ENCODE peak calls at places on chromosomes 16 and 17, in seven cellular contexts. Q is HCT116, H is IMR-90, D is HepG2, K is A549, G is GM12878, L is K562. F is an unnamed sample.

GRCh38 chr16:27179500-27180072 is 23.7 kb upstream of the KDM8 start:
- DNase-seq in Q (peak), H (peak), D (peak), K (peak), G (peak), L (peak), F (peak)

GRCh38 chr16:10040136-10041080 is 141.8 kb downstream of the GRIN2A start:
- DNase-seq in Q (no peak), H (no peak), D (no peak), K (no peak), G (no peak), L (no peak), F (no peak)

GRCh38 chr16:85350973-85351372 is 238.7 kb upstream of the CIBAR2 start:
- DNase-seq in Q (peak), H (peak), D (no peak), K (peak), G (no peak), L (no peak), F (no peak)

GRCh38 chr17:61155590-61156181 is 244.0 kb upstream of the TBX2 start:
- DNase-seq in Q (no peak), H (no peak), D (no peak), K (no peak), G (no peak), L (no peak), F (no peak)

GRCh38 chr16:19757026-19757425 is 39.0 kb downstream of the IQCK start:
- DNase-seq in Q (no peak), H (peak), D (no peak), K (no peak), G (no peak), L (no peak), F (no peak)

GRCh38 chr16:26816266-26816665 is 250.5 kb upstream of the C16orf82 start:
- DNase-seq in Q (no peak), H (no peak), D (peak), K (no peak), G (no peak), L (no peak), F (no peak)

GRCh38 chr17:41787021-41787418 is 509 bp upstream of the JUP start:
- DNase-seq in Q (no peak), H (no peak), D (no peak), K (no peak), G (no peak), L (no peak), F (no peak)

GRCh38 chr17:67293251-67294203 is 48.5 kb upstream of the HELZ start:
- DNase-seq in Q (peak), H (peak), D (peak), K (peak), G (peak), L (peak), F (peak)

GRCh38 chr16:48608871-48609452 is 1.0 kb downstream of the N4BP1 start:
- DNase-seq in Q (no peak), H (no peak), D (no peak), K (no peak), G (no peak), L (no peak), F (no peak)

GRCh38 chr16:1614226-1615102 is 2.3 kb downstream of the CRAMP1 start:
- DNase-seq in Q (no peak), H (peak), D (no peak), K (peak), G (no peak), L (peak), F (peak)

GRCh38 chr17:29136998-29137730 is 43.0 kb downstream of the MYO18A start:
- DNase-seq in Q (no peak), H (peak), D (no peak), K (no peak), G (no peak), L (no peak), F (no peak)

GRCh38 chr17:41178843-41179616 is 1.0 kb upstream of the KRTAP4-2 start:
- DNase-seq in Q (no peak), H (peak), D (no peak), K (no peak), G (no peak), L (no peak), F (no peak)

GRCh38 chr16:49354101-49354500 is 19.5 kb upstream of the C16orf78 start:
- DNase-seq in Q (no peak), H (no peak), D (no peak), K (no peak), G (no peak), L (no peak), F (no peak)

GRCh38 chr16:17238285-17239028 is 232.3 kb downstream of the XYLT1 start:
- DNase-seq in Q (no peak), H (no peak), D (no peak), K (no peak), G (no peak), L (no peak), F (no peak)

GRCh38 chr16:67053767-67054334 is 24.9 kb downstream of the CBFB start:
- DNase-seq in Q (no peak), H (no peak), D (no peak), K (no peak), G (no peak), L (no peak), F (no peak)

GRCh38 chr17:30095507-30096244 is 20.9 kb upstream of the NSRP1 start:
- DNase-seq in Q (peak), H (peak), D (peak), K (peak), G (peak), L (peak), F (no peak)

GRCh38 chr17:10875984-10876555 is 38.2 kb upstream of the PIRT start:
- DNase-seq in Q (peak), H (peak), D (peak), K (peak), G (no peak), L (peak), F (peak)

GRCh38 chr16:88561485-88562369 is 8.5 kb upstream of the ZC3H18 start:
- DNase-seq in Q (peak), H (peak), D (no peak), K (peak), G (no peak), L (peak), F (no peak)

GRCh38 chr16:58638148-58639036 is 8.8 kb upstream of the CNOT1 start:
- DNase-seq in Q (peak), H (peak), D (peak), K (peak), G (no peak), L (peak), F (no peak)

GRCh38 chr16:22012241-22012640 is 4.3 kb downstream of the MOSMO start:
- DNase-seq in Q (no peak), H (no peak), D (no peak), K (no peak), G (no peak), L (no peak), F (no peak)

GRCh38 chr17:40032322-40033320 is 17.4 kb downstream of the CSF3 start:
- DNase-seq in Q (no peak), H (no peak), D (no peak), K (no peak), G (no peak), L (no peak), F (no peak)
- TF ChIP-seq CEBPB in Q (no peak), H (no peak), D (no peak), K (no peak), G (no peak), L (no peak), F (no peak)

DNA sequence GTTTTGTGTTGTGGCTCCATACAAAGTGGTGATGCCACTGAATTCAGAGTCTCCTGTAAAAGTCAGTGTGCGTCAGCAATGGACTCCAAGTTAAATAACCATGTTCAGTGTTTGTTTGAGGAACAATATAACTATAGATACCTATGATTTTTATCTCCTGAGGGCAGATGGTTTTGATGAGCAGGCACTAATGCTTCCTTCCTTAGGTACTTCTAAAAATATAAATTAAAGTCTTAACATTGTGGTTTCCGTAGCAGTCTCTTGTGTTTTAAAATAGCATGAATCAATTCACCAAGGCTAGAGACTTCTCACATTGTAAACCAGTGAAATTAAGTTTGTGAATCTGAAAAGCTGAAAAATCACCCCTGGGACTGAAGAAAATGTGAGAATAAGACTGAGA is 1503.0 kb downstream of the CDH11 start:
- DNase-seq in Q (no peak), H (no peak), D (no peak), K (no peak), G (no peak), L (no peak), F (no peak)
- TF ChIP-seq CEBPB in Q (no peak), H (no peak), D (no peak), K (no peak), G (no peak), L (no peak), F (no peak)

GRCh38 chr17:57892820-57893595 is 43.2 kb upstream of the MRPS23 start:
- DNase-seq in Q (peak), H (peak), D (peak), K (peak), G (no peak), L (no peak), F (peak)

GRCh38 chr17:57894848-57895247 is 45.0 kb upstream of the MRPS23 start:
- DNase-seq in Q (no peak), H (no peak), D (no peak), K (no peak), G (no peak), L (no peak), F (no peak)

GRCh38 chr17:57892146-57892819 is 42.4 kb upstream of the MRPS23 start:
- DNase-seq in Q (peak), H (peak), D (peak), K (peak), G (no peak), L (peak), F (no peak)

GRCh38 chr17:57898487-57899311 is 48.9 kb upstream of the MRPS23 start:
- DNase-seq in Q (no peak), H (peak), D (peak), K (no peak), G (no peak), L (no peak), F (peak)

DNA sequence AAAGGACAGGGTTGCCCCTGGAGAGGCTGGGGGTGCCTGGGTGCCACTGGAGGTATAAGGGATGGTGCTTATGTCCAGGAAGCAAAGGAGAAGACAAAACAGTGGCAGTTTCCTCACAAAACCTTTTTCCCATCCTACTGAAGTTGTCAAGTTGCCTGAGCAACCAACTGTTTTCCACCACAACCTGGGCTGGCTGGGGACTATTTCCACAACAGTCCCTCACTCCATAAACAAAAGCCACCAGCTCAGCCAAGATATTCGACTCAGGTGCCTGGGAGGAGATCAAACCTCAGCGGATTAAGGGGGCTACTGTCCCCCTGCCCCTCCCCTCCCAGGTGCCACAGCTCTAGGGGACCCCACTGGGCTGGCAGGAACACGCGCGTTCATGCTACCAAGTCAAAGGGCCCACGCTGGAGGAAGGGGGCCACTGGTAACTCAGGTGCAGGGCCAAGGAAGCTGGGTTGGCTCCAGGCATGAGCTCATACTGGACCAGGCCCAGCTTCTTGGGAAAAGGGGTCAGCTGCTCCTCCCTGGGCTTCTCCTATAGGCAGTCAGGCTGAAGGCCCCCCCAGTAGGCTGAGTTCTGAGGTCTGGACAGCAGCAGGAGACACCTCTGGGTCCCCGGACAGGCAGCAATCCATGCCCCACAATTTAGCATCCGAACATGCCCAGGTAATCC is 45.7 kb upstream of the MRPS23 start:
- DNase-seq in Q (no peak), H (no peak), D (no peak), K (no peak), G (no peak), L (no peak), F (no peak)
- TF ChIP-seq CEBPB in Q (no peak), H (no peak), D (no peak), K (no peak), G (no peak), L (no peak), F (no peak)

GRCh38 chr17:5758651-5759050 is 174.3 kb upstream of the NLRP1 start:
- DNase-seq in Q (peak), H (peak), D (peak), K (no peak), G (peak), L (peak), F (peak)
- TF ChIP-seq CEBPB in Q (no peak), H (no peak), D (no peak), K (no peak), G (no peak), L (no peak), F (no peak)

DNA sequence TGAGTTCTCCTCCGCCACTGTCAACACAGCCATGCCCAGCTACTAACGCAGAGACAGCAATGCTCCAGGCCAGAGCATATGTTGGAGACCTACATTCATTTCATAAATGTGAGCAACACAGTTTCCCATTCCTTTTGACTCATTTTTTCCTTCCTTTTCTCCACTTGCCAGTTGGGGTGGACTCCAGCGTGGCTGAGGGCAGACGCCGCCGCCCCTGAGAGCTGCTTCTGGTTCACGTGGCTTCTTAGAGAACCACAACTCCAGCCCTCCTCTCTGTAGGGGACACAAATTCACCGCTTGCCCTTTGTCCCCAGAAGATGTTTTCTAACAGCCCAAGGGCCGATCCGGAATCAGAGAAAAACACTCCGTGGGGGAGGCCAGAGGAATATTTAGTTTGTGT is 45.8 kb upstream of the ZCCHC14 start:
- DNase-seq in Q (no peak), H (peak), D (no peak), K (no peak), G (no peak), L (no peak), F (no peak)
- TF ChIP-seq CEBPB in Q (no peak), H (no peak), D (no peak), K (no peak), G (no peak), L (no peak), F (no peak)

GRCh38 chr17:74011963-74012362 is 191.5 kb upstream of the RPL38 start:
- DNase-seq in Q (no peak), H (no peak), D (no peak), K (no peak), G (no peak), L (no peak), F (no peak)
- TF ChIP-seq CEBPB in Q (no peak), H (no peak), D (no peak), K (no peak), G (no peak), L (no peak), F (no peak)

GRCh38 chr16:11715246-11715947 is 27.3 kb downstream of the TXNDC11 start:
- DNase-seq in Q (no peak), H (no peak), D (peak), K (no peak), G (no peak), L (no peak), F (no peak)
- TF ChIP-seq CEBPB in Q (no peak), H (no peak), D (no peak), K (no peak), G (no peak), L (no peak), F (no peak)

GRCh38 chr17:71769850-71770249 is 351.0 kb upstream of the SOX9 start:
- DNase-seq in Q (no peak), H (no peak), D (no peak), K (no peak), G (no peak), L (no peak), F (no peak)
- TF ChIP-seq CEBPB in Q (no peak), H (no peak), D (no peak), K (no peak), G (no peak), L (no peak), F (no peak)

GRCh38 chr16:69474447-69474846 is 50.0 kb downstream of the CYB5B start:
- DNase-seq in Q (no peak), H (no peak), D (no peak), K (no peak), G (no peak), L (no peak), F (no peak)

GRCh38 chr16:69478685-69479084 is 54.3 kb downstream of the CYB5B start:
- DNase-seq in Q (no peak), H (no peak), D (no peak), K (no peak), G (no peak), L (no peak), F (no peak)

GRCh38 chr16:69479806-69480205 is 55.4 kb downstream of the CYB5B start:
- DNase-seq in Q (no peak), H (no peak), D (no peak), K (no peak), G (no peak), L (no peak), F (no peak)

GRCh38 chr16:69477546-69477945 is 53.1 kb downstream of the CYB5B start:
- DNase-seq in Q (no peak), H (peak), D (no peak), K (no peak), G (no peak), L (no peak), F (no peak)

GRCh38 chr16:69476920-69477418 is 52.5 kb downstream of the CYB5B start:
- DNase-seq in Q (peak), H (peak), D (peak), K (peak), G (no peak), L (peak), F (no peak)
- TF ChIP-seq CEBPB in Q (peak), H (peak), D (no peak), K (no peak), G (no peak), L (no peak), F (no peak)